ENCODE peak calls at places on chromosomes 3 and 15, in eight cellular contexts. Y, W, M, F, T, X, S and B are unnamed samples.

GRCh38 chr3:114435733-114436132 is 141.9 kb downstream of the TIGIT start:
- DNase-seq in Y (no peak), W (no peak), M (no peak), F (no peak), T (no peak), X (no peak), S (no peak), B (no peak)

GRCh38 chr3:150613709-150614480 is 10.8 kb downstream of the SELENOT start:
- DNase-seq in Y (no peak), W (no peak), M (no peak), F (no peak), T (no peak), X (no peak), S (no peak), B (no peak)

GRCh38 chr3:158659454-158660237 is 12.8 kb downstream of the LXN start:
- DNase-seq in Y (peak; percentile 26), W (peak; percentile 60), M (peak; percentile 66), F (peak; percentile 57), T (peak; percentile 62), X (peak; percentile 29), S (no peak), B (peak; percentile 69)

GRCh38 chr3:128504533-128504915 is 11.5 kb upstream of the GATA2 start:
- DNase-seq in Y (no peak), W (no peak), M (peak; percentile 42), F (no peak), T (no peak), X (no peak), S (no peak), B (no peak)

GRCh38 chr15:40313531-40314398 is 6.0 kb upstream of the PLCB2 start:
- DNase-seq in Y (peak; percentile 45), W (no peak), M (peak; percentile 74), F (peak; percentile 89), T (no peak), X (no peak), S (peak; percentile 87), B (peak; percentile 52)

GRCh38 chr15:85563328-85563727 is 182.9 kb downstream of the AKAP13 start:
- DNase-seq in Y (no peak), W (no peak), M (no peak), F (peak; percentile 63), T (no peak), X (no peak), S (no peak), B (no peak)

GRCh38 chr3:139427283-139428060 is 38.0 kb upstream of the COPB2 start:
- DNase-seq in Y (no peak), W (peak; percentile 49), M (no peak), F (no peak), T (peak; percentile 70), X (no peak), S (no peak), B (no peak)

GRCh38 chr3:48215876-48216275 is 7.4 kb upstream of the CAMP start:
- DNase-seq in Y (peak; percentile 44), W (no peak), M (peak; percentile 84), F (peak; percentile 30), T (no peak), X (peak; percentile 72), S (no peak), B (no peak)

GRCh38 chr3:113340785-113341184 is 100.5 kb downstream of the CFAP44 start:
- DNase-seq in Y (no peak), W (no peak), M (no peak), F (no peak), T (no peak), X (no peak), S (no peak), B (no peak)

GRCh38 chr15:95277266-95277665 is 1045.9 kb downstream of the MCTP2 start:
- DNase-seq in Y (no peak), W (no peak), M (peak; percentile 67), F (no peak), T (no peak), X (no peak), S (no peak), B (no peak)

GRCh38 chr3:52530918-52531635 is 2.6 kb downstream of the NT5DC2 start:
- DNase-seq in Y (peak; percentile 70), W (no peak), M (peak; percentile 56), F (no peak), T (no peak), X (no peak), S (peak; percentile 67), B (peak; percentile 46)

GRCh38 chr3:148791296-148791695 is 36.3 kb upstream of the CPB1 start:
- DNase-seq in Y (no peak), W (no peak), M (no peak), F (peak; percentile 14), T (no peak), X (no peak), S (no peak), B (no peak)

GRCh38 chr3:48982686-48983085 is 7.4 kb upstream of the P4HTM start:
- DNase-seq in Y (no peak), W (no peak), M (no peak), F (no peak), T (no peak), X (no peak), S (no peak), B (no peak)

GRCh38 chr3:42498034-42498433 is 4.4 kb upstream of the VIPR1 start:
- DNase-seq in Y (no peak), W (no peak), M (peak; percentile 22), F (no peak), T (no peak), X (no peak), S (no peak), B (no peak)

GRCh38 chr15:51092480-51092879 is 2.2 kb downstream of the TNFAIP8L3 start:
- DNase-seq in Y (no peak), W (no peak), M (no peak), F (no peak), T (no peak), X (no peak), S (no peak), B (no peak)

GRCh38 chr15:51093488-51093864 is 1.2 kb downstream of the TNFAIP8L3 start:
- DNase-seq in Y (no peak), W (no peak), M (no peak), F (no peak), T (no peak), X (no peak), S (no peak), B (no peak)

GRCh38 chr15:51094606-51095569 is at the start of gene TNFAIP8L3:
- DNase-seq in Y (no peak), W (peak; percentile 44), M (no peak), F (peak; percentile 18), T (no peak), X (peak; percentile 66), S (peak; percentile 76), B (no peak)

GRCh38 chr15:51095681-51096331 is 1.1 kb upstream of the TNFAIP8L3 start:
- DNase-seq in Y (no peak), W (no peak), M (no peak), F (no peak), T (no peak), X (no peak), S (no peak), B (no peak)

DNA sequence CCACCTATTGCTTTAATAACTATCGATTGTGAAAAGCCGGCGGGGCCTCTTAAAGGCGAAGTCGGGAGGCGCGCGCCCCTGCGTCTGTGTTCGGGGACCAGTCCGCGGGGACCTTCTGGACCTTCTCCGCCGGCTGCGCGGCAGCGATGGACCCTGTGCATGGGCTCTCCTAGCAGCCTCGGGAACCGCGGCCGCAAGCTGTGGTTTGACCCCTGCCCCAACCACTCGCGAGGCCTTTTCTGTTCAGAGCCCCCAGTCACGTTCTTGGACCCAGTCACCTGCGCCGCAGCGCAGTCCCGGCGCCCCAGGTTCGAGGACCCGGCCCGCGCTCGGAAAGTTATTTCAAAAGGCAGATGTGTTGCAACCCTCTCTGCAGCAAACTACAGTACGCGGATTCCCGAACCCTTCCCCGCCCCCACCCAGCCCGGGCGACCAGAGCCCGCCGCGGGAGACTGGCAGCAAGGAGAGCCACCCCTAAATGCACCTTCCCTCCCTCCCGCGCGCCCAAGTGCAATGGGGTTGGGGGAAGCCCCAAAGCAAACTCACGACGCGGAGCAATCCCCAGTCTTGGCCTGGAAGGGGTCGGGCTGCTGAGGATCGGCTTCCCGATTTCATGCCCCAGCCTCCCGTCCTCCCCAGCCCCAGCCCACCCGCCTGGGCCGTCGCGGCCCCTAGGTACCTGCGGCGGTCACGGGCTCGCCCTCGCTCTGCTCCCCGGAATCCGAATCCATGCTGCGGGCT is 671 bp downstream of the TNFAIP8L3 start:
- DNase-seq in Y (no peak), W (peak; percentile 46), M (peak; percentile 69), F (peak; percentile 27), T (no peak), X (peak; percentile 66), S (peak; percentile 75), B (no peak)
- TF ChIP-seq POLR2A in Y (no peak), W (no peak), M (no peak), F (no peak), T (no peak), X (no peak), S (no peak), B (no peak)

DNA sequence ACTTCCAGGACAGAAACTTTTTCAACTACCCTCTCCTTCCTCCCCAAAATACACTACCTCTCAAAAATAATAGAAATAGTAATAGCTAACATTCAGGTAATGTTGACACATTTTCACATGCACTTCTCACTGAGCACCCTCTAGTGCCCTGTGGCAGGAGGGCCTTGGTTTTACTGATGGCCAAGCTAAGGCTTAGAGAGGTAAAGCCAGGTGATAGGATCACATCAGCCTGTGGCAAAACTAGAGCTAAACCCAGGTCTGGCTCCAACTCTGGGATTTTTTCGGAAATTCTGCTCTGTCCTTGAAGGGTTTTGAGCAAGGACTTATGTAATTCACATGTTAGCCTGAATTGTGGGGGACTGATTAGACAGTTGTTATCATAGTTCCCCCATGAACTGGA is 922 bp upstream of the TAMM41 start:
- DNase-seq in Y (no peak), W (no peak), M (no peak), F (no peak), T (peak; percentile 29), X (no peak), S (no peak), B (no peak)
- TF ChIP-seq CTCF in Y (no peak), W (no peak), M (no peak), F (no peak), T (peak; percentile 4), X (no peak), S (no peak), B (no peak)

GRCh38 chr3:172630316-172630715 is 80.6 kb downstream of the NCEH1 start:
- DNase-seq in Y (no peak), W (no peak), M (no peak), F (no peak), T (no peak), X (no peak), S (no peak), B (no peak)
- H3K27ac ChIP-seq in Y (peak overlapping the region; percentile 5), W (no peak overlapping the region), M (peak overlapping the region; percentile 7), F (no peak overlapping the region), T (no peak overlapping the region), X (no peak overlapping the region), S (no peak overlapping the region), B (no peak overlapping the region)

GRCh38 chr15:77035584-77035983 is 35.3 kb downstream of the TSPAN3 start:
- DNase-seq in Y (peak; percentile 14), W (no peak), M (peak; percentile 61), F (no peak), T (no peak), X (no peak), S (peak; percentile 68), B (peak; percentile 45)

GRCh38 chr15:77037475-77038209 is 33.3 kb downstream of the TSPAN3 start:
- DNase-seq in Y (peak; percentile 11), W (no peak), M (peak; percentile 55), F (no peak), T (no peak), X (peak; percentile 13), S (peak; percentile 74), B (peak; percentile 44)

GRCh38 chr15:77038312-77039216 is 32.3 kb downstream of the TSPAN3 start:
- DNase-seq in Y (no peak), W (no peak), M (no peak), F (no peak), T (no peak), X (no peak), S (no peak), B (no peak)

GRCh38 chr15:77035999-77036471 is 34.9 kb downstream of the TSPAN3 start:
- DNase-seq in Y (peak; percentile 15), W (no peak), M (peak; percentile 49), F (no peak), T (no peak), X (no peak), S (peak; percentile 68), B (no peak)

GRCh38 chr15:77036537-77037474 is 34.1 kb downstream of the TSPAN3 start:
- DNase-seq in Y (peak; percentile 17), W (no peak), M (peak; percentile 63), F (no peak), T (no peak), X (peak; percentile 10), S (peak; percentile 72), B (peak; percentile 10)
- TF ChIP-seq POLR2A in Y (no peak), W (no peak), M (no peak), F (no peak), T (no peak), X (no peak), S (no peak), B (no peak)